ENCODE peak calls at places on chromosomes 5 and 9, in four cellular contexts. K is activated CD4-positive, alpha-beta T cell treated with anti-CD3 and anti-CD28 coated beads for 1 hour; G is stimulated activated CD8-positive, alpha-beta memory T cell treated with anti-CD3 and anti-CD28 coated beads, Interleukin-4, amount 100 ng/mL, for 1 hour; S is CD8-positive, alpha-beta T cell. A is an unnamed sample.

GRCh38 chr5:113705657-113706056 is 192.2 kb downstream of the YTHDC2 start:
- DNase-seq in K (no peak), G (no peak), S (no peak), A (no peak)

GRCh38 chr5:109168151-109168550 is 241.6 kb downstream of the PJA2 start:
- DNase-seq in S (no peak), K (no peak), G (no peak), A (no peak)

GRCh38 chr9:35903049-35903448 is 3.0 kb upstream of the HRCT1 start:
- DNase-seq in S (peak), K (no peak), G (no peak), A (peak)

GRCh38 chr5:173201636-173202265 is 33.3 kb downstream of the NKX2-5 start:
- DNase-seq in K (no peak), G (no peak), S (no peak), A (no peak)

GRCh38 chr5:149804478-149805450 is 74.7 kb downstream of the PPARGC1B start:
- DNase-seq in S (no peak), G (no peak), K (no peak), A (no peak)

GRCh38 chr9:87543251-87543650 is 45.6 kb downstream of the DAPK1 start:
- DNase-seq in K (no peak), G (no peak), S (no peak), A (no peak)

GRCh38 chr5:142314606-142315005 is 10.2 kb downstream of the SPRY4 start:
- DNase-seq in K (no peak), S (no peak), G (no peak), A (no peak)

GRCh38 chr5:56717253-56717987 is 97.9 kb upstream of the MAP3K1 start:
- DNase-seq in K (no peak), S (no peak), G (no peak), A (no peak)

GRCh38 chr5:178221203-178221771 is 11.3 kb downstream of the PHYKPL start:
- DNase-seq in K (no peak), S (no peak), G (no peak), A (no peak)

GRCh38 chr5:83256091-83256775 is 178.9 kb downstream of the XRCC4 start:
- DNase-seq in S (no peak), K (no peak), G (no peak), A (no peak)

GRCh38 chr5:43041669-43042175 is 1.6 kb upstream of the ANXA2R start:
- DNase-seq in G (no peak), K (peak), S (no peak), A (peak)

GRCh38 chr9:81616141-81616540 is 73.2 kb downstream of the TLE1 start:
- DNase-seq in K (no peak), G (no peak), S (no peak), A (no peak)

GRCh38 chr9:22512495-22512894 is 65.9 kb downstream of the DMRTA1 start:
- DNase-seq in K (no peak), G (no peak), S (no peak), A (no peak)

GRCh38 chr5:72281764-72282499 is 38.1 kb downstream of the MRPS27 start:
- DNase-seq in G (no peak), S (no peak), K (no peak), A (no peak)

GRCh38 chr9:92728831-92729734 is 35.5 kb downstream of the BICD2 start:
- DNase-seq in K (no peak), S (peak), G (no peak), A (no peak)

GRCh38 chr9:4297151-4297794 is 2.6 kb downstream of the GLIS3 start:
- DNase-seq in G (no peak), S (peak), K (no peak), A (no peak)

GRCh38 chr5:18789216-18789615 is 1155.0 kb downstream of the TAF11L14 start:
- DNase-seq in K (no peak), G (no peak), S (no peak), A (no peak)

GRCh38 chr5:14871084-14871572 is 450 bp downstream of the ANKH start:
- DNase-seq in G (no peak), S (peak), K (peak), A (no peak)

GRCh38 chr9:127194881-127195713 is 69.5 kb upstream of the GARNL3 start:
- DNase-seq in G (no peak), S (no peak), K (no peak), A (no peak)

GRCh38 chr5:102664946-102665345 is 90.2 kb upstream of the PAM start:
- DNase-seq in K (no peak), S (no peak), G (no peak), A (no peak)

GRCh38 chr5:168207450-168208029 is 83.9 kb upstream of the WWC1 start:
- DNase-seq in S (no peak), K (no peak), G (no peak), A (no peak)

GRCh38 chr5:133843911-133844310 is 124.5 kb downstream of the C5orf15 start:
- DNase-seq in K (no peak), G (no peak), S (no peak), A (no peak)

GRCh38 chr9:137110147-137110910 is 4.2 kb downstream of the DPP7 start:
- DNase-seq in S (no peak), K (no peak), G (no peak), A (no peak)

GRCh38 chr5:57327934-57328333 is 154.1 kb downstream of the GPBP1 start:
- DNase-seq in S (no peak), K (no peak), G (no peak), A (no peak)

GRCh38 chr9:13358128-13358527 is 78.6 kb upstream of the MPDZ start:
- DNase-seq in K (no peak), S (no peak), G (no peak), A (no peak)

GRCh38 chr9:135776893-135777622 is 75.1 kb downstream of the KCNT1 start:
- DNase-seq in K (no peak), S (no peak), G (no peak), A (no peak)

GRCh38 chr9:126334626-126335621 is 8.3 kb downstream of the MVB12B start:
- DNase-seq in S (peak), G (no peak), K (no peak), A (no peak)

GRCh38 chr5:65925094-65925600 is 1.2 kb upstream of the ERBIN start:
- DNase-seq in G (peak), S (peak), K (peak), A (peak)

GRCh38 chr5:68740204-68740910 is 353.5 kb upstream of the SLC30A5 start:
- DNase-seq in S (no peak), K (no peak), G (no peak), A (no peak)

GRCh38 chr9:37010180-37010579 is 23.9 kb downstream of the PAX5 start:
- DNase-seq in S (no peak), G (no peak), K (no peak), A (peak)

A was measured in GDM1.